ENCODE peak calls at places on chromosomes 6 and 20, in ten cellular contexts. T is thoracic aorta, B is fibroblast of pulmonary artery, H is mucosa of descending colon, X is astrocyte of the spinal cord, G is lung, C is spleen, Y is brain microvascular endothelial cell, U is psoas muscle, V is heart right ventricle. Q is an unnamed sample.
A peak's percentile ranks its signal among the peaks of the same experiment; 100 is the strongest.

GRCh38 chr6:25492951-25493350 is 159.1 kb upstream of the SCGN start:
- DNase-seq in V (no peak), B (no peak), Y (no peak), U (no peak), T (no peak), G (no peak), C (no peak), X (no peak), H (no peak), Q (no peak)

GRCh38 chr6:64258752-64259151 is 623.1 kb downstream of the PHF3 start:
- DNase-seq in U (no peak), H (no peak), G (no peak), B (no peak), X (no peak), V (no peak), T (no peak), C (no peak), Y (no peak), Q (no peak)

GRCh38 chr20:17533396-17533795 is 2.2 kb upstream of the BFSP1 start:
- DNase-seq in T (no peak), V (no peak), X (peak; percentile 48), B (peak; percentile 69), C (no peak), Y (peak; percentile 45), H (peak; percentile 41), U (no peak), G (no peak), Q (no peak)

GRCh38 chr6:159646136-159646535 is 46.9 kb downstream of the SOD2 start:
- DNase-seq in V (no peak), Y (no peak), G (no peak), T (no peak), B (peak; percentile 60), H (no peak), X (no peak), C (no peak), U (no peak), Q (no peak)

GRCh38 chr6:100464162-100464851 is 414 bp downstream of the SIM1 start:
- DNase-seq in Y (no peak), B (no peak), T (no peak), H (no peak), G (no peak), U (no peak), X (no peak), C (no peak), V (no peak), Q (no peak)

GRCh38 chr6:56692586-56693245 is 50.0 kb upstream of the DST start:
- DNase-seq in U (no peak), V (no peak), H (no peak), C (no peak), T (no peak), G (no peak), X (peak; percentile 61), Y (no peak), B (peak; percentile 92), Q (no peak)

GRCh38 chr6:111743318-111743717 is 129.9 kb downstream of the FYN start:
- DNase-seq in U (no peak), B (no peak), X (no peak), H (no peak), T (no peak), Y (no peak), V (peak; percentile 49), C (no peak), G (no peak), Q (no peak)

GRCh38 chr6:16766043-16766521 is 4.8 kb upstream of the ATXN1 start:
- DNase-seq in C (no peak), G (no peak), B (peak; percentile 73), X (peak; percentile 89), H (no peak), T (no peak), Y (peak; percentile 95), U (no peak), V (no peak), Q (no peak)

GRCh38 chr20:11445161-11445560 is 472.5 kb upstream of the BTBD3 start:
- DNase-seq in Y (no peak), C (no peak), U (no peak), G (no peak), B (no peak), T (no peak), H (no peak), X (no peak), V (no peak), Q (no peak)

GRCh38 chr6:13355969-13356368 is 27.6 kb upstream of the TBC1D7 start:
- DNase-seq in G (no peak), T (no peak), B (no peak), H (no peak), C (no peak), V (no peak), X (no peak), U (no peak), Y (no peak), Q (no peak)

GRCh38 chr6:106517699-106518098 is 111.6 kb downstream of the RTN4IP1 start:
- DNase-seq in B (no peak), X (peak; percentile 40), C (no peak), Y (no peak), V (no peak), H (no peak), G (no peak), T (no peak), U (no peak), Q (no peak)

GRCh38 chr6:106520711-106521367 is 108.5 kb downstream of the RTN4IP1 start:
- DNase-seq in Y (no peak), B (no peak), G (no peak), H (peak; percentile 51), C (peak; percentile 91), X (no peak), T (no peak), V (no peak), U (no peak), Q (no peak)

GRCh38 chr6:106518748-106519147 is 110.5 kb downstream of the RTN4IP1 start:
- DNase-seq in H (no peak), T (no peak), X (no peak), Y (no peak), U (no peak), B (no peak), C (no peak), V (no peak), G (no peak), Q (no peak)

GRCh38 chr6:106522557-106522956 is 106.7 kb downstream of the RTN4IP1 start:
- DNase-seq in B (no peak), C (no peak), Y (no peak), U (no peak), G (no peak), T (no peak), X (no peak), V (no peak), H (no peak), Q (no peak)

GRCh38 chr6:106519460-106520394 is 109.6 kb downstream of the RTN4IP1 start:
- DNase-seq in B (peak; percentile 82), G (no peak), X (peak; percentile 98), U (no peak), H (peak; percentile 59), T (no peak), Y (peak; percentile 93), V (no peak), C (peak; percentile 93), Q (peak; percentile 98)
- H3K4me3 ChIP-seq in B (no peak overlapping the region), G (no peak overlapping the region), X (peak overlapping the region; percentile 22), U (no peak overlapping the region), H (no peak overlapping the region), T (no peak overlapping the region), Y (peak overlapping the region; percentile 2), V (no peak overlapping the region), C (no peak overlapping the region), Q (peak overlapping the region; percentile 20)

DNA sequence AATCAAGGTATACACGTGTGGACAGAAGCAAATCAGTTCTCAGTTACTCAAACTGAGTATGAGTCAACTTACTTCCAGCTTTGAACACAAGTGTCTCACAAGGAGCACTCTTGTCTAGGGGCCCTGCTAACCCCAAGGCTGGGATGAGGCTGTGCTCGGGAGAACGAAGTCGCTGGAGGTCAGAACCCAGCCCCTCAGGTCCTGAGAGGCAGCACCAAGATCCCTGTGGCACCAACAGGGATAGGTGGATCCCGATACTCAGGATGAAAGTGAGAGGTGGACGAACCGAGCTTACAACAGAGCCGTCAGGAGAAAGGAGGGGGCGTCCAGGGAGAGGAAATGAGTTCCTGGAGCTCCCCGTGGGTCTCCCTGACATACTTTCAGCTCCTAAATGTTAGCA is 85.7 kb downstream of the GINS1 start:
- DNase-seq in U (no peak), C (no peak), G (no peak), Y (no peak), X (no peak), H (no peak), V (no peak), B (no peak), T (no peak), Q (no peak)
- TF ChIP-seq CTCF in U (no peak), C (no peak), G (no peak), Y (no peak), X (no peak), H (no peak), V (no peak), B (no peak), T (no peak), Q (no peak)

GRCh38 chr6:77461796-77462195 is 1.5 kb downstream of the HTR1B start:
- DNase-seq in Y (no peak), B (no peak), V (no peak), X (no peak), H (no peak), U (no peak), G (no peak), C (no peak), T (no peak), Q (no peak)

GRCh38 chr6:77463308-77463880 is at the start of gene HTR1B:
- DNase-seq in U (no peak), H (peak; percentile 37), Y (no peak), B (no peak), T (no peak), C (no peak), X (peak; percentile 63), G (no peak), V (no peak), Q (no peak)

GRCh38 chr6:77466055-77467028 is 3.1 kb upstream of the HTR1B start:
- DNase-seq in Y (peak; percentile 81), X (peak; percentile 79), T (no peak), G (no peak), U (peak; percentile 13), H (peak; percentile 76), B (peak; percentile 78), C (no peak), V (no peak), Q (peak; percentile 53)

GRCh38 chr6:77462359-77463307 is 658 bp downstream of the HTR1B start:
- DNase-seq in U (no peak), T (no peak), C (no peak), G (no peak), V (no peak), X (peak; percentile 51), B (no peak), H (no peak), Y (peak; percentile 66), Q (no peak)

GRCh38 chr6:77463881-77464867 is 883 bp upstream of the HTR1B start:
- DNase-seq in H (no peak), T (no peak), U (peak; percentile 6), Y (no peak), X (peak; percentile 35), B (no peak), C (no peak), V (no peak), G (no peak), Q (no peak)
- H3K4me3 ChIP-seq in H (no peak overlapping the region), T (peak overlapping the region; percentile 86), U (peak overlapping the region; percentile 56), Y (peak overlapping the region; percentile 70), X (peak overlapping the region; percentile 57), B (peak overlapping the region; percentile 53), C (no peak overlapping the region), V (peak overlapping the region; percentile 55), G (peak overlapping the region; percentile 30), Q (peak overlapping the region; percentile 52)

DNA sequence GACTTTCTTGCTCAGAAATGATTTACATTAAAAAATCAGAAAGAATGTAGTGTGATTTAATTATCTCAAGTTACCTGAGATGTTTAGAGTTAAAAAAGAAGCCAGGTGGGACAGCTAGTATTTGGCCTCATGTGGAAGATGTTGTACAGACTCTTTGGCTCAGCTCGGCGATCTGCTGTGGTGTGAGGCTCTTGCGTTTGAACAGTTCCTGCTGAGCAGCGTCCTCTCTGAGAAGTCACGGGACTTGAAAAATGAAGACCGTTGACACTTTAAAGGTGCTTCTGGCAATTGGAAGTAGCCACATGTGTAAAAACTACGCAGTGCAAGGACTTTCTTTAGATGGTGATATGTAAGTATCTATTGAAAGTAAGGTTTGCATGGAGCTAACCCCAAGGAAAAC is 169.1 kb downstream of the BACH2 start:
- DNase-seq in H (no peak), X (no peak), G (no peak), T (no peak), Y (no peak), C (no peak), U (no peak), B (no peak), V (no peak), Q (no peak)
- TF ChIP-seq CTCF in H (no peak), X (no peak), G (no peak), T (no peak), Y (no peak), C (no peak), U (no peak), B (no peak), V (no peak), Q (no peak)

Q was measured in astrocyte of the cerebellum.